ENCODE peak calls at places on chromosomes 5 and 9, in five cellular contexts. A, O, H, G and S are unnamed samples.

GRCh38 chr9:106286249-106286648 is 576.7 kb upstream of the ZNF462 start:
- DNase-seq in G (no peak), O (no peak), H (no peak), A (no peak), S (peak; percentile 10)

GRCh38 chr9:113563856-113564514 is 100.5 kb downstream of the RGS3 start:
- DNase-seq in G (no peak), O (no peak), A (no peak), H (no peak), S (no peak)

GRCh38 chr5:158976035-158976434 is 123.7 kb downstream of the EBF1 start:
- DNase-seq in H (no peak), A (no peak), G (no peak), O (no peak), S (no peak)

GRCh38 chr5:158642852-158643251 is 456.9 kb downstream of the EBF1 start:
- DNase-seq in O (no peak), G (no peak), A (no peak), H (no peak), S (no peak)

GRCh38 chr9:137436761-137437600 is 4.2 kb downstream of the ENTPD8 start:
- DNase-seq in O (no peak), G (no peak), A (peak; percentile 82), H (no peak), S (no peak)

GRCh38 chr9:124040935-124041816 is 29.6 kb downstream of the LHX2 start:
- DNase-seq in G (no peak), H (no peak), A (no peak), O (peak; percentile 91), S (peak; percentile 85)

GRCh38 chr5:42759456-42759855 is 2.8 kb downstream of the CCDC152 start:
- DNase-seq in A (no peak), O (no peak), G (no peak), H (no peak), S (no peak)

GRCh38 chr5:176578391-176578808 is 29.3 kb downstream of the CDHR2 start:
- DNase-seq in G (no peak), O (peak; percentile 68), A (no peak), H (peak; percentile 21), S (no peak)

GRCh38 chr5:168613396-168613795 is 34.2 kb upstream of the PANK3 start:
- DNase-seq in H (no peak), G (no peak), A (no peak), O (no peak), S (no peak)

GRCh38 chr5:74629326-74629725 is 11.2 kb downstream of the ENC1 start:
- DNase-seq in A (no peak), G (no peak), O (no peak), H (no peak), S (no peak)

GRCh38 chr5:144142030-144142825 is 28.2 kb downstream of the YIPF5 start:
- DNase-seq in O (peak; percentile 38), A (no peak), G (no peak), H (no peak), S (no peak)

GRCh38 chr5:69213513-69214215 is 21.0 kb upstream of the CDK7 start:
- DNase-seq in A (no peak), O (no peak), H (no peak), G (no peak), S (no peak)

GRCh38 chr5:160486573-160486972 is 64.9 kb downstream of the PTTG1 start:
- DNase-seq in O (no peak), A (no peak), H (peak; percentile 41), G (no peak), S (no peak)

GRCh38 chr5:145947581-145947980 is 11.2 kb downstream of the SH3RF2 start:
- DNase-seq in G (no peak), O (no peak), H (no peak), A (no peak), S (no peak)

GRCh38 chr9:7320139-7320538 is 479.4 kb downstream of the DMAC1 start:
- DNase-seq in A (no peak), G (no peak), O (no peak), H (no peak), S (no peak)

GRCh38 chr5:39518516-39518915 is 93.7 kb upstream of the DAB2 start:
- DNase-seq in A (no peak), H (no peak), O (no peak), G (no peak), S (no peak)

GRCh38 chr5:95959051-95959963 is 2.3 kb downstream of the ELL2 start:
- DNase-seq in G (no peak), A (peak; percentile 34), H (no peak), O (no peak), S (no peak)

GRCh38 chr5:24161559-24161958 is 483.2 kb downstream of the CDH10 start:
- DNase-seq in H (no peak), G (no peak), A (no peak), O (no peak), S (no peak)

GRCh38 chr5:87115839-87116364 is 151.8 kb upstream of the RASA1 start:
- DNase-seq in H (no peak), A (no peak), O (no peak), G (no peak), S (no peak)

GRCh38 chr5:14706615-14707021 is 42.1 kb downstream of the OTULIN start:
- DNase-seq in G (no peak), A (no peak), O (no peak), H (peak; percentile 57), S (no peak)

GRCh38 chr5:159184858-159185381 is 24.4 kb downstream of the RNF145 start:
- DNase-seq in H (no peak), G (no peak), O (no peak), A (no peak), S (no peak)

GRCh38 chr9:87199819-87200218 is 252.5 kb upstream of the GAS1 start:
- DNase-seq in H (no peak), O (no peak), G (no peak), A (no peak), S (no peak)